ENCODE peak calls at places on chromosomes 1 and 21, in five cellular contexts. T, Z, J, U and H are unnamed samples.

GRCh38 chr1:100494393-100495084 is 43.4 kb upstream of the GPR88 start:
- DNase-seq in U (no peak), J (no peak), Z (no peak), T (no peak), H (no peak)

GRCh38 chr1:230087034-230087721 is 20.1 kb downstream of the GALNT2 start:
- DNase-seq in U (no peak), T (no peak), J (no peak), Z (no peak), H (no peak)

GRCh38 chr1:184555665-184556641 is 169.1 kb downstream of the C1orf21 start:
- DNase-seq in J (no peak), T (no peak), U (no peak), Z (no peak), H (no peak)

GRCh38 chr1:50774759-50775351 is 185.2 kb downstream of the FAF1 start:
- DNase-seq in U (no peak), Z (no peak), J (no peak), T (peak; percentile 4), H (no peak)

GRCh38 chr1:3348196-3348865 is 106.1 kb upstream of the ARHGEF16 start:
- DNase-seq in J (no peak), Z (no peak), U (no peak), T (no peak), H (no peak)

GRCh38 chr1:186782791-186783190 is 46.0 kb upstream of the PLA2G4A start:
- DNase-seq in J (no peak), T (no peak), U (no peak), Z (no peak), H (no peak)

GRCh38 chr1:235708390-235708962 is 58.9 kb upstream of the GNG4 start:
- DNase-seq in J (no peak), T (peak; percentile 45), Z (no peak), U (no peak), H (no peak)

GRCh38 chr1:30706528-30706927 is 16.9 kb downstream of the MATN1 start:
- DNase-seq in U (no peak), J (peak; percentile 43), T (no peak), Z (no peak), H (no peak)

GRCh38 chr1:103942029-103942428 is 192.3 kb downstream of the AMY1C start:
- DNase-seq in T (no peak), J (no peak), Z (no peak), U (no peak), H (no peak)

DNA sequence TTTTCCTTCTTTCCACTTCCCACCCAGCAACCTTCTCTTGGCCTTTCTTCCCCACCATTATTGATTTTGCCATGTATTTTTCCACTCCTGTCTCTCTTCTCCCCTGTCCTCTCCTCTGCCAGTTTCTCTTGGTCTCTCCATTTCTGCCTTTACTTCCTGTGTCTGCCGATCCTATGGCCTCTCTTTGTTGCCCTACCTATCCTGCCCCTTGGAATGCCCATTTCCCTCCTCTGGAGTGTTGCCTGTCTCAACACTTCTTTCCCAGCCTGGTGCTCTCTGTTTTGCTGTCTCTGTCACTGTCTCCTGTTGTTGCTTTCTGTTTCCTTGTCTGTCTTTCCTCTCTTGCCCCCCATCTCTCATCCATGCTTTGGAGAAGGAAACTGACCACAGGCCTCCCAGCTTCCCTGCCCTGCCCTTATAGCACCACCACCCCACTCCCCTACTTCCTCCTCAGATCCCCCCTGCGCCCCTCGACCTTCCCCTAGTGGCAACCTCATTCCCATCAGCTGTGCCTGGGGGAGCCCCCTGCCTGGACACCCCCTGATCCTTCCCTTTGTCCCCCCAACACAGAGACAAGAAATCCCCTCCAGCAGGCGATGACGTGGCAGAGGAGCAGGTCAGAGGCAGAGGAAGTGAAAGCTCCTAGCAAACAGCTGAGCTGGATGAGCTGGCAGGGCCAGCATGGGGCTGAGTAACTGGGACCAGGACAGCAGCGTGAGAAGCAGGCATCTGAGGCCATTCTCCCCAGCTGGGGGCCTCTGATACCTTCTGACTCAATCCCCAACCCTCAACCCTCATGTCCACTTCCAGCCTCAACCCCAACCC is 6.6 kb upstream of the ETV3L start:
- DNase-seq in T (peak; percentile 67), U (no peak), J (peak; percentile 41), Z (no peak), H (peak; percentile 69)
- TF ChIP-seq EP300 in T (no peak), U (no peak), J (no peak), Z (no peak), H (no peak)

DNA sequence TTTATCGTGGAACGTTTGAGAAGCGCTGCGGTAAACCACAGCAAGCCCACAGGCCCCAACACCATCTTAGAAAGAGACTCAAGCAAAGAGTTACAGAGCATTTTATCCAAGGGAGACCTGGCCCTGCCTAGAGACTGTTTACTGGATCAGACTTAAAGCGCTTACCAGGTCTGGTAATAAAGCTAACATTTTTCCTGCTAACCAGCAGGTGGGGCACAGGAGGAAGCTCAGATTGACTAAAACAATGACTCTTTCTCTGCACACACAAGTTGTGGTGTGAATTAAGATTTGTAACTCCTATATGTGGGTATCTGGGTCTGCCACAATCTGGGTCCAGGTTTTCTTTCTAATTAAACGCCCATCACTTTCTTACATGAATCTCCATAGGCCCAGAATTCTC is 136.5 kb upstream of the ETS2 start:
- DNase-seq in Z (no peak), T (peak; percentile 10), U (no peak), J (no peak), H (no peak)
- TF ChIP-seq POLR2A in Z (no peak), T (no peak), U (no peak), J (no peak), H (no peak)

GRCh38 chr1:225517697-225518096 is 89.9 kb upstream of the LBR start:
- DNase-seq in T (no peak), J (no peak), Z (no peak), U (no peak), H (no peak)
- TF ChIP-seq EP300 in T (no peak), J (no peak), Z (no peak), U (no peak), H (no peak)

DNA sequence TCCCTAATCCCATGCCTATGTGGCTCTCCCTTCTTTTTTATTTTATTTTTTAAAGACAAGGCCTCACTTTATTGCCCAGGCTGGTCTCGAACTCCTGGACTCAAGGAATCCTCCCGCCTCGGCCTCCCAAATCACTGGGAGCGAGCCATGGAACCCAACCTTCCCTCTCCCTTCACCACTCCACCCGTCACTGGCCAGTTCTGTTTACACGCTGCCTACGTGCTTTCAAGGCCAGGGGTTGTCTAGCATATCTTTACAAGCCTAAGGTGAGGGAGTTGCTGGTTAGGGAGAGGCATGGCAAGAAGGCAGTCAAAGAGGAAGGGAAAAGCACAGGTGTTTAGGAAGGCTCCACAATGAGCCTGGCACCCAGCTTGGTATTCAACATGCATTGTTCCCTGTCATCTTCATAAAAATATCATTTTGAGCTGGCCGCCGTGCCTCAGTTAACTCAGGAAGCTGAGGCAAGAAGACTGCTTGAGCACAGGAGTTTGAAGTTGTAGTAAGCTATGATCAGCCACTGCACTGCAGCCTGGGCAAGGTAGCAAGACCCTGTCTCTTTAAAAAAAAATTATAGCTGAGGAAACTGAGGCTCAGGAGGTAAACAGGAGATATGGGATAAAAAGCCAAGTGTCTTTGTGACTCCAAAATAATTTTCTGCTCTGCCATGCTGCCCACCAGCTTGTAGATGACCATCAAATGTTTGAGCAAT is 1.1 kb downstream of the RHBDL2 start:
- DNase-seq in T (no peak), J (peak; percentile 38), U (no peak), Z (no peak), H (no peak)
- TF ChIP-seq POLR2A in T (no peak), J (no peak), U (no peak), Z (no peak), H (no peak)

GRCh38 chr1:207049974-207050391 is 1.0 kb downstream of the YOD1 start:
- DNase-seq in Z (peak; percentile 76), J (peak; percentile 64), T (no peak), U (no peak), H (no peak)
- TF ChIP-seq EP300 in Z (no peak), J (no peak), T (no peak), U (no peak), H (no peak)

GRCh38 chr1:144551107-144551542 is 41.6 kb upstream of the PPIAL4F start:
- DNase-seq in T (no peak), J (no peak), Z (no peak), U (peak; percentile 58), H (no peak)

DNA sequence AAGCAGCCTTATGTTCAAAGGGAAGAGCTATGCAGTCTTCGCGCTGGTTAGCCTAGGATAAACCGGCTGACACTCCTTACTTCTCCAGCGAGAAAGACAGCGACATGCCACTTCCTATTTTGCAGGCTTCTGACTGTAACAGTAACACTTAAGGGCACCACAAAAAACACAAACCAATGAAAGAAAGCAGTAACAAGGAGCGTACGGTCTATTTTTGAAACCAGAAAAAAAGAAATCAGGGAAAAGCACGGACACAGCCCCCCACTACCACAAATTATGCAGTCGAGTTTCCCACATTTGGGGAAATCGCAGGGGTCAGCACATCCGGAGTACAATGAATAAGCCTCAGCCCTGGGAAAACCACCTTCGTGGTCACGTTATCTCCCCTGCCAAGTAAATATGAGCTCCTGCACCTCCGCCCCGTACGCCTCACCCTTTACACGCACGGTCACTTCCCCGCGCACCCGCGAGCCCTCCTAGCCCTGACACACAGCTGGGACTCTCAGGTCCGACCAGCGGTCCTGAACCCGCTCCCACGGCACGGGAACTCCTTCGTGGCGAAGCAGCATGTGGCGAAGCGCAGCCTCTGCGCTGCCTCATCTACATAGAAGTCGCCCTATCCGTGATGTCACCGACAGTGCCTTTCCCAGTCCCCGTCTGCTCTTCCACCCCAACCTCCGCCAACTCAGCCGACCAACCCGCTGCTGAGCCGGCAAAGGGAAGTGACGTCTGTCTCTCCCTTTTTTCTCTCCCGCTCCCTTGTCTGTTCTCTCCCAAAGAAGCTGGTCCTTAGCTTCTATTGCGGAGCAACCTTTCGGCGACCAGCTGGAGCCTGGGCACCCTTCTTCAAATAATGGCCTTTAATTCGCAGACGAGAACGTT is 40.9 kb upstream of the PPIAL4F start:
- DNase-seq in J (peak; percentile 60), U (peak; percentile 88), T (peak; percentile 81), Z (peak; percentile 30), H (peak; percentile 88)
- TF ChIP-seq POLR2A in J (no peak), U (peak; percentile 100), T (peak; percentile 90), Z (peak; percentile 77), H (no peak)